ENCODE peak calls at places on chromosomes 12 and 14, in seven cellular contexts. One of them, this sample, is unnamed.

GRCh38 chr14:99412122-99413061 is 68.3 kb downstream of the SETD3 start:
- DNase-seq in fibroblast of lung: no peak
- DNase-seq in HCT116: no peak
- DNase-seq in neural progenitor cell: peak; percentile 34
- DNase-seq in endothelial cell of umbilical vein: no peak
- DNase-seq in neuronal stem cell: no peak
- DNase-seq in H1: peak; percentile 46
- DNase-seq in this sample: peak; percentile 91

GRCh38 chr12:114041136-114041535 is 75.0 kb upstream of the RBM19 start:
- DNase-seq in H1: no peak
- DNase-seq in endothelial cell of umbilical vein: no peak
- DNase-seq in HCT116: no peak
- DNase-seq in fibroblast of lung: no peak
- DNase-seq in neuronal stem cell: no peak
- DNase-seq in neural progenitor cell: no peak
- DNase-seq in this sample: no peak

GRCh38 chr12:12172106-12172511 is 94.7 kb downstream of the LRP6 start:
- DNase-seq in H1: no peak
- DNase-seq in fibroblast of lung: peak; percentile 63
- DNase-seq in neuronal stem cell: no peak
- DNase-seq in neural progenitor cell: no peak
- DNase-seq in endothelial cell of umbilical vein: peak; percentile 9
- DNase-seq in HCT116: no peak
- DNase-seq in this sample: no peak

GRCh38 chr14:96091149-96091693 is 52.1 kb downstream of the C14orf132 start:
- DNase-seq in HCT116: no peak
- DNase-seq in neural progenitor cell: no peak
- DNase-seq in fibroblast of lung: no peak
- DNase-seq in neuronal stem cell: no peak
- DNase-seq in H1: no peak
- DNase-seq in endothelial cell of umbilical vein: no peak
- DNase-seq in this sample: no peak

GRCh38 chr12:74129702-74130101 is 407.9 kb upstream of the ATXN7L3B start:
- DNase-seq in fibroblast of lung: no peak
- DNase-seq in neuronal stem cell: no peak
- DNase-seq in endothelial cell of umbilical vein: no peak
- DNase-seq in HCT116: no peak
- DNase-seq in H1: no peak
- DNase-seq in neural progenitor cell: no peak
- DNase-seq in this sample: no peak

GRCh38 chr14:64628940-64629403 is 75.3 kb upstream of the PLEKHG3 start:
- DNase-seq in HCT116: no peak
- DNase-seq in neuronal stem cell: no peak
- DNase-seq in fibroblast of lung: peak; percentile 93
- DNase-seq in neural progenitor cell: no peak
- DNase-seq in endothelial cell of umbilical vein: no peak
- DNase-seq in H1: no peak
- DNase-seq in this sample: no peak

GRCh38 chr12:53048780-53049401 is 974 bp upstream of the TNS2 start:
- DNase-seq in HCT116: no peak
- DNase-seq in neural progenitor cell: peak; percentile 71
- DNase-seq in H1: no peak
- DNase-seq in neuronal stem cell: no peak
- DNase-seq in endothelial cell of umbilical vein: peak; percentile 52
- DNase-seq in fibroblast of lung: peak; percentile 79
- DNase-seq in this sample: peak; percentile 88

GRCh38 chr14:73243341-73243740 is 6.0 kb downstream of the PAPLN start:
- DNase-seq in H1: no peak
- DNase-seq in neuronal stem cell: no peak
- DNase-seq in fibroblast of lung: no peak
- DNase-seq in endothelial cell of umbilical vein: no peak
- DNase-seq in HCT116: no peak
- DNase-seq in neural progenitor cell: no peak
- DNase-seq in this sample: no peak

GRCh38 chr14:77014004-77014604 is 14.4 kb downstream of the IRF2BPL start:
- DNase-seq in HCT116: no peak
- DNase-seq in fibroblast of lung: no peak
- DNase-seq in neuronal stem cell: no peak
- DNase-seq in H1: no peak
- DNase-seq in endothelial cell of umbilical vein: peak; percentile 32
- DNase-seq in neural progenitor cell: peak; percentile 65
- DNase-seq in this sample: peak; percentile 43
- H2AFZ ChIP-seq in HCT116: no peak overlapping the region
- H2AFZ ChIP-seq in fibroblast of lung: no peak overlapping the region
- H2AFZ ChIP-seq in neuronal stem cell: peak overlapping the region; percentile 71
- H2AFZ ChIP-seq in H1: no peak overlapping the region
- H2AFZ ChIP-seq in endothelial cell of umbilical vein: no peak overlapping the region
- H2AFZ ChIP-seq in neural progenitor cell: no peak overlapping the region
- H2AFZ ChIP-seq in this sample: peak overlapping the region; percentile 80

GRCh38 chr14:54629635-54630360 is 62.9 kb downstream of the SAMD4A start:
- DNase-seq in HCT116: no peak
- DNase-seq in H1: no peak
- DNase-seq in fibroblast of lung: no peak
- DNase-seq in neuronal stem cell: no peak
- DNase-seq in endothelial cell of umbilical vein: no peak
- DNase-seq in neural progenitor cell: no peak
- DNase-seq in this sample: no peak
- H3K4me1 ChIP-seq in HCT116: no peaks in the 10 kb centered on the region
- H3K4me1 ChIP-seq in H1: peaks cover 3% of the 10 kb centered on the region
- H3K4me1 ChIP-seq in fibroblast of lung: peaks cover 23% of the 10 kb centered on the region
- H3K4me1 ChIP-seq in neuronal stem cell: peaks cover 16% of the 10 kb centered on the region
- H3K4me1 ChIP-seq in endothelial cell of umbilical vein: peaks cover 44% of the 10 kb centered on the region
- H3K4me1 ChIP-seq in neural progenitor cell: peaks cover 16% of the 10 kb centered on the region
- H3K4me1 ChIP-seq in this sample: peaks cover 27% of the 10 kb centered on the region

DNA sequence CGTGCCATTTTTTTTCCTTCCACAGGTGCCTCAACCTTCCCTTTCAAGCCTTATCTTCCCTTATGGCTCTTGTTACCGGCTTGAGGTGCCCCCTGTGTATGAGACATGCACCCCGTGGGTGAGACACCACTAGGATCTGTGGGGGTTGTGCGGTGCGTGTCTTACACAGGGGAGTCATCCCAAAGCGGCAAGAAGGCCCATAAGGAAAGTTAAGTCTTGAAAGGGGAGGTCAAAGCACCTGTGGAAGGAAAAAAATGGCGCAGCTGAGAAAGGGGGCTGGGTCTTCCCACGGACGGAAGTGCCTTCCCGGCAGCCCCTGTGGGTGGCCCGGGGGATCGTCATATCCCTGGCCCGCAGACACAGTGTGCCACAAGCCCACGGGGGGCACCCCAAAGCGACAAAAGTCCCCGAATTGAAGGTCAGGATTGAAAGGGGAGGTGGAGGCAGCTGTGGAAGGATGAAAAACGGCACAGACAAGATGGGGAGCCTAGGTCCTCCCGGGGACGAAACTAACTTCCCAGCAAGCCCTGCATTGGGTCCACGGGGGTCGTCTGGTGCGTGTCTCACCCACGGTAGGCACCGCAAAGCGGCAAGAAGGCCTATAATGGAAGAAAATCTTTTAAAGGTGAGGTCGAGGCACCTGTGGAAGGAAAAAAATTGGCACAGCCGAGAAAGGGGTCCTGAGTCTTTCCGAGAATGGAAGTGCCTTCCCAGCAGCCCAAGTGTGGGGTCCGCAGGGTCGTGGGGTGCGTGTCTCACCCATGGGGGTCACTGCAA is 273.3 kb downstream of the ALG10 start:
- DNase-seq in fibroblast of lung: no peak
- DNase-seq in neural progenitor cell: no peak
- DNase-seq in neuronal stem cell: no peak
- DNase-seq in endothelial cell of umbilical vein: no peak
- DNase-seq in H1: no peak
- DNase-seq in HCT116: no peak
- DNase-seq in this sample: no peak
- H2AFZ ChIP-seq in fibroblast of lung: no peak overlapping the region
- H2AFZ ChIP-seq in neural progenitor cell: no peak overlapping the region
- H2AFZ ChIP-seq in neuronal stem cell: no peak overlapping the region
- H2AFZ ChIP-seq in endothelial cell of umbilical vein: no peak overlapping the region
- H2AFZ ChIP-seq in H1: no peak overlapping the region
- H2AFZ ChIP-seq in HCT116: no peak overlapping the region
- H2AFZ ChIP-seq in this sample: no peak overlapping the region

DNA sequence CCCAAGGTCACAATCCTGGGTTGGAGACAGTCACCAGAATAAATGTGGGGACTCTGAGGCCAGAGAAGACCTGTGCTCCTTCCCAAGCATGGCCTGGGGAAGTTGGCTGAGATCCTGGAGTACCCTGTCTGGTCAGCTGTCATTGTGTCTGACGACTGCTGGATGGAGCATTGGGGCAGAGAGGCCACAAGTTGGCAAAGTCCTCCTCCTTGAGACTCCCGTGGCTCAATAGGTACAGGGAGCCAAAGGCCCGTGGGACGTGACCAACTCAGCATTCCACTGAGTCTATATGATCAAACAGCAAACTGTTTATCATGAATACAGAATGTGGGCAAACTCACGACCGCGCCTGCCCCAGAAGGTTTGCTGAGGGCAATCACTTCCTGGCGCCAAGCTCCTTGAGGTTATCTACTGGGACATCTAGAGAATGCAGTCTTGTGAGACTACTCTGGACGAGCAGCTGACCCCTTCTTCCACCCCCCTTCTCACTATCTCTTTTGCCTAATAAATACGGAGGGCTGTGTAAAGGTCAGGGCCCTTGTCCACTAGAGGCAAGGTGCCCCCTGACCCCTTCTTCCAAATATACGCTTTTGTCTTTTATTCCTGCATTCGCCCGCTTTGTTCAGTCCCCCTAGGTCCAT is 14.3 kb upstream of the SLC10A1 start:
- DNase-seq in endothelial cell of umbilical vein: no peak
- DNase-seq in HCT116: no peak
- DNase-seq in neural progenitor cell: no peak
- DNase-seq in neuronal stem cell: no peak
- DNase-seq in H1: no peak
- DNase-seq in fibroblast of lung: no peak
- DNase-seq in this sample: no peak
- H3K4me1 ChIP-seq in endothelial cell of umbilical vein: no peaks in the 10 kb centered on the region
- H3K4me1 ChIP-seq in HCT116: no peaks in the 10 kb centered on the region
- H3K4me1 ChIP-seq in neural progenitor cell: no peaks in the 10 kb centered on the region
- H3K4me1 ChIP-seq in neuronal stem cell: no peaks in the 10 kb centered on the region
- H3K4me1 ChIP-seq in H1: no peaks in the 10 kb centered on the region
- H3K4me1 ChIP-seq in fibroblast of lung: no peaks in the 10 kb centered on the region
- H3K4me1 ChIP-seq in this sample: no peaks in the 10 kb centered on the region

DNA sequence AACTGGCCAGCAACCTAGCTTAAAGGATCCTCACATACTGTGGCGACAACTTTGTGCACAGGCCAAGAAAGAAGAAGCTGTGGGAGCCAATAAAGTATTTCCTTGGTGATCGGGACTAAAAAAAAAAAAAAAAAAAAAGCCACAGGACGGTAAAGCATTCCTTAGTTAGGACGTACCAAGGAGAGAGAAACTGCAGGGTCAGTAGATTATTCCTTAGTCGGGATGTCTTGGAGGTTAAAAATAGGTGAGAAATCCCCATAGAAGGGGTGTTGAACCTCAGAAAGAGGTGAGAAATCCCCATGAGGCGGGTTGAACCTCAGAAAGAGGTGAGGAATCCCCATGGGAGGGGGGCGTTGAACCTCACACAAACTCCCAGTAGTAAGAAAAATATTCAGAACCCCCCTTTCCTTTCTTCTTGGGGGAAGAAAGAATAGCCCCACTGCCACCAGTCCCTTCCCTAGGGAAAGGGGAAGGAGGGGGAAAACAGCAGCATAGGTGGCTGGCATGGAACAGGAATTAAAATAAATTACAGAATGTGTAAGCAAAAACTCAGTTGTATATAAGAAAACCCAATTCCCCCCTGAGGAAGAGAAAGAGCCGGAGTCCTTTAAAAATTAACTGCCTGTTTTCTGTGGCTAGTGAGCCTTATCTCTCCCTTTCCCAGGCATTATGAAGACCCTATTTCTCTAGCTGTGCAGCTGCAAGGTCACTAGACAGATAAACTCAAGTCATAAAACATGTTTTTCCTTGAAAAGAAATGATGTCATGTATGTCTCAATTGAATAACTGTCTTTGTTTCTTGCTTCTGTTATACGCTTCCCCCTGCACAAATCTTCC is 26.8 kb downstream of the KLRK1 start:
- DNase-seq in endothelial cell of umbilical vein: peak; percentile 55
- DNase-seq in neural progenitor cell: no peak
- DNase-seq in HCT116: no peak
- DNase-seq in neuronal stem cell: no peak
- DNase-seq in H1: no peak
- DNase-seq in fibroblast of lung: no peak
- DNase-seq in this sample: peak; percentile 52
- H2AFZ ChIP-seq in endothelial cell of umbilical vein: peak overlapping the region; percentile 99
- H2AFZ ChIP-seq in neural progenitor cell: peak overlapping the region; percentile 93
- H2AFZ ChIP-seq in HCT116: no peak overlapping the region
- H2AFZ ChIP-seq in neuronal stem cell: peak overlapping the region; percentile 94
- H2AFZ ChIP-seq in H1: peak overlapping the region; percentile 91
- H2AFZ ChIP-seq in fibroblast of lung: no peak overlapping the region
- H2AFZ ChIP-seq in this sample: peak overlapping the region; percentile 25

This sample was measured in GM23338.